ENCODE peak calls at places on chromosomes 13 and 19, in five cellular contexts. One of them, this sample, is unnamed.
A peak's percentile ranks its signal among the peaks of the same experiment; 100 is the strongest.

GRCh38 chr19:34254552-34255432 is at the start of gene GARRE1:
- DNase-seq in GM23248: peak; percentile 61
- DNase-seq in SJSA1: peak; percentile 80
- DNase-seq in uterus: peak; percentile 37
- DNase-seq in heart right ventricle: peak; percentile 51
- DNase-seq in this sample: peak; percentile 50

GRCh38 chr19:35248310-35249145 is at the start of gene LSR:
- DNase-seq in GM23248: no peak
- DNase-seq in SJSA1: peak; percentile 36
- DNase-seq in uterus: no peak
- DNase-seq in heart right ventricle: no peak
- DNase-seq in this sample: peak; percentile 82

GRCh38 chr13:110089100-110089499 is 217.9 kb downstream of the COL4A1 start:
- DNase-seq in GM23248: no peak
- DNase-seq in SJSA1: no peak
- DNase-seq in uterus: no peak
- DNase-seq in heart right ventricle: no peak
- DNase-seq in this sample: no peak

GRCh38 chr13:34733720-34734119 is 208.3 kb upstream of the NBEA start:
- DNase-seq in GM23248: peak; percentile 58
- DNase-seq in SJSA1: no peak
- DNase-seq in uterus: no peak
- DNase-seq in heart right ventricle: no peak
- DNase-seq in this sample: no peak

GRCh38 chr19:15815306-15815705 is at the start of gene OR10H1:
- DNase-seq in GM23248: no peak
- DNase-seq in SJSA1: no peak
- DNase-seq in uterus: no peak
- DNase-seq in heart right ventricle: no peak
- DNase-seq in this sample: no peak

GRCh38 chr13:106276876-106277275 is 258.6 kb downstream of the EFNB2 start:
- DNase-seq in GM23248: no peak
- DNase-seq in SJSA1: no peak
- DNase-seq in uterus: no peak
- DNase-seq in heart right ventricle: no peak
- DNase-seq in this sample: no peak

GRCh38 chr19:41540041-41540695 is 35.8 kb upstream of the CEACAM21 start:
- DNase-seq in GM23248: no peak
- DNase-seq in SJSA1: no peak
- DNase-seq in uterus: no peak
- DNase-seq in heart right ventricle: no peak
- DNase-seq in this sample: no peak

GRCh38 chr19:10219678-10220077 is 11.5 kb downstream of the S1PR2 start:
- DNase-seq in GM23248: peak; percentile 54
- DNase-seq in SJSA1: peak; percentile 69
- DNase-seq in uterus: no peak
- DNase-seq in heart right ventricle: no peak
- DNase-seq in this sample: peak; percentile 48

DNA sequence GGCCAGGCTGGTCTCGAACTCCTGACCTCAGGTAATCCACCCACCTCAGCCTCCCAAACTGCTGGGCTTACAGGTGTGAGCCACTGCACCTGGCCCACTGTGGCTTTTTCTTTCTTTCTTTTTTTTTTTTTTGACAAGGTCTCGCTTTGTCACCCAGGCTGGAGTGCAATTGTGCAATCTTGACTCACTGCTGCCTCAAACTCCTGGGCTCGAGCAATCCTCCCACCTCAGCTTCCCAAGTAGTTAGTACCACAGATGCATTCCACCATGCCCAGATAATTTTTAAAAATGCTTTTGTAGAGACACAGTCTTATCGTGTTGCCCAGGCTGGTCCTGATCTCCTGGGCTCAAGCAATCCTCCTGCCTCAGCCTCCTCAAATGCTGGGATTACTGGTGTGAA is 12.1 kb upstream of the FCGBP start:
- DNase-seq in GM23248: peak; percentile 42
- DNase-seq in SJSA1: no peak
- DNase-seq in uterus: no peak
- DNase-seq in heart right ventricle: no peak
- DNase-seq in this sample: no peak
- H3K4me1 ChIP-seq in GM23248: peaks cover 1% of the 10 kb centered on the region
- H3K4me1 ChIP-seq in SJSA1: no peaks in the 10 kb centered on the region
- H3K4me1 ChIP-seq in uterus: no peaks in the 10 kb centered on the region
- H3K4me1 ChIP-seq in heart right ventricle: no peaks in the 10 kb centered on the region
- H3K4me1 ChIP-seq in this sample: peaks cover 76% of the 10 kb centered on the region

GRCh38 chr13:71522976-71523517 is 344.0 kb downstream of the DACH1 start:
- DNase-seq in GM23248: no peak
- DNase-seq in SJSA1: no peak
- DNase-seq in uterus: no peak
- DNase-seq in heart right ventricle: no peak
- DNase-seq in this sample: no peak

GRCh38 chr13:71525004-71525403 is 342.0 kb downstream of the DACH1 start:
- DNase-seq in GM23248: no peak
- DNase-seq in SJSA1: no peak
- DNase-seq in uterus: no peak
- DNase-seq in heart right ventricle: no peak
- DNase-seq in this sample: no peak

GRCh38 chr13:71524245-71525002 is 342.6 kb downstream of the DACH1 start:
- DNase-seq in GM23248: no peak
- DNase-seq in SJSA1: no peak
- DNase-seq in uterus: no peak
- DNase-seq in heart right ventricle: no peak
- DNase-seq in this sample: no peak
- H3K4me3 ChIP-seq in GM23248: no peak overlapping the region
- H3K4me3 ChIP-seq in SJSA1: no peak overlapping the region
- H3K4me3 ChIP-seq in uterus: no peak overlapping the region
- H3K4me3 ChIP-seq in heart right ventricle: no peak overlapping the region
- H3K4me3 ChIP-seq in this sample: no peak overlapping the region

GRCh38 chr19:3573162-3573857 is 566 bp downstream of the HMG20B start:
- DNase-seq in GM23248: peak; percentile 66
- DNase-seq in SJSA1: no peak
- DNase-seq in uterus: no peak
- DNase-seq in heart right ventricle: peak; percentile 43
- DNase-seq in this sample: no peak

GRCh38 chr19:3570619-3571018 is 2.1 kb upstream of the HMG20B start:
- DNase-seq in GM23248: no peak
- DNase-seq in SJSA1: no peak
- DNase-seq in uterus: no peak
- DNase-seq in heart right ventricle: no peak
- DNase-seq in this sample: no peak

GRCh38 chr19:3573858-3574637 is 1.3 kb downstream of the HMG20B start:
- DNase-seq in GM23248: peak; percentile 99
- DNase-seq in SJSA1: peak; percentile 99
- DNase-seq in uterus: peak; percentile 71
- DNase-seq in heart right ventricle: peak; percentile 85
- DNase-seq in this sample: peak; percentile 78

GRCh38 chr19:3572855-3573161 is at the start of gene HMG20B:
- DNase-seq in GM23248: no peak
- DNase-seq in SJSA1: no peak
- DNase-seq in uterus: no peak
- DNase-seq in heart right ventricle: no peak
- DNase-seq in this sample: no peak

GRCh38 chr19:3572132-3572854 is 451 bp upstream of the HMG20B start:
- DNase-seq in GM23248: peak; percentile 100
- DNase-seq in SJSA1: peak; percentile 100
- DNase-seq in uterus: peak; percentile 100
- DNase-seq in heart right ventricle: peak; percentile 100
- DNase-seq in this sample: peak; percentile 100
- H3K27ac ChIP-seq in GM23248: no peak overlapping the region
- H3K27ac ChIP-seq in SJSA1: peak overlapping the region; percentile 24
- H3K27ac ChIP-seq in uterus: peak overlapping the region; percentile 62
- H3K27ac ChIP-seq in heart right ventricle: peak overlapping the region; percentile 38
- H3K27ac ChIP-seq in this sample: peak overlapping the region; percentile 68

DNA sequence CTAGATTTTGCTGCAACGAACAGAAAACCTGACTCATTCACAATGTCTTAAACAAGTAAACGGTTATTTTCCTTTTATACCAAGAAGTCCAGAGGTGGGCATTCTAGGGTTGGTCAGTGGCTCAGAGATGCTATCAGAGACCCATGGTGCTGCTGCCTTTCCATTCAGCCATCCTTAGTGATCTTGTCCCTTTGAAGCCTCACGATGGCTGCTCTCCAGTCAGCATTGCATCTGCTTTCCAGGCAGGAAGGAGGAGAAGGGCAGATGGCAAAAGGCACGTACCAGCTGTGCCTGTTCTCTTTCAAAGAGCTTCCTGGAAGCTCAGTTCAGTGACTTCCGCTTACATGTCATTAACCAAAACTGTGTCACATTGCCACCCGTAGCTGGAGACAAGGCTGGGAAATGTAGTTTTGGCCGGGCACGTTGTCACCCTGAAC is 30.1 kb downstream of the WDFY2 start:
- DNase-seq in GM23248: peak; percentile 62
- DNase-seq in SJSA1: no peak
- DNase-seq in uterus: no peak
- DNase-seq in heart right ventricle: no peak
- DNase-seq in this sample: peak; percentile 31
- H3K4me1 ChIP-seq in GM23248: peaks cover 59% of the 10 kb centered on the region
- H3K4me1 ChIP-seq in SJSA1: peaks cover 22% of the 10 kb centered on the region
- H3K4me1 ChIP-seq in uterus: no peaks in the 10 kb centered on the region
- H3K4me1 ChIP-seq in heart right ventricle: peaks cover 17% of the 10 kb centered on the region
- H3K4me1 ChIP-seq in this sample: peaks cover 11% of the 10 kb centered on the region

DNA sequence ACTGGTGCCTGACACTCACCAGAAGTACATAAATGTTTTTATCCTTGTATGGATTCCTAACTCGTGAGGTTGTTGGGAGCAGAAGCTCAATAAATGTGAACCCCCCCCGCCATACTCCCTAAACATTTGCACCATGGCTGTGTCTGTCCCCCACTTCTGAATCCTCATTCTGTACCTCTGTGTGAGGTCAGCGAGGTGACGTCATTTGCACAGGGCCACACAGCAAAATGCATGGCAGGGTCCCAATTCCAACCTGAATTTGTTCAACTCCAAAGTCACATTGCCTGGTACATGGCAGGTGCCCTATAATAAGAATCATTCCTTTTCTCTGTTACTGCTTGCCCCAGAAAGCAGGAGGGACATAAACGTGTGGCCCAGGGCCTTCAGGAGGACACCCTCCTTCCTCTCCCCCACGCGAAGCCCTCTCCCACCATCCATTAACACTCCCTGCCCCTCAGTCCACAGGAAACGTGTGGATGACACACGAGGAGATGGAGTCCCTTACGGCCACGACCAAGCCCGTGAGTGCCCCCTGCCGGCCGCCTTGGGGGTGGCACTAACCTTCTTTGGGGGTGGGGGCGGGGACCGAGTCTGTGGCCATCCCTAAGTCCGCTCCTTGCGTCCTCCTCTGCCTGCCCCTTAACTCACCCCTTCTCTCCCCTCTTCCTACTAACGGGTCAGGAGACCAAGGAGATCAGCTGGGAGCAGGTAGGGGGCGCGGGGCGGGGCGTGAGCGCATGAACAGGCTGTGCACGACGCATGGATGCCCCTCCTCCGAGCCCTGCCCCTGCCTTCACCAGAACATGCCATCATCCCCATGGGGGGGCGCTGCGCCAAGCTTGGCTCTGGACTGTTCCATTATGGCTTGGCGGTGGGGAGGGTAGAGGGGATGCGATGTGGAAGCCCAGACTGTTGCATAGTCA is 9.4 kb downstream of the HRC start:
- DNase-seq in GM23248: peak; percentile 76
- DNase-seq in SJSA1: peak; percentile 72
- DNase-seq in uterus: peak; percentile 68
- DNase-seq in heart right ventricle: peak; percentile 84
- DNase-seq in this sample: peak; percentile 81
- H3K4me3 ChIP-seq in GM23248: peak overlapping the region; percentile 47
- H3K4me3 ChIP-seq in SJSA1: no peak overlapping the region
- H3K4me3 ChIP-seq in uterus: no peak overlapping the region
- H3K4me3 ChIP-seq in heart right ventricle: no peak overlapping the region
- H3K4me3 ChIP-seq in this sample: no peak overlapping the region

This sample was measured in CD8-positive, alpha-beta memory T cell.